ENCODE peak calls at places on chromosomes 1 and 21, in eight cellular contexts. D is left lung, J is lung, L is SK-N-SH, A is uterus, B is psoas muscle, H is adrenal gland, C is tibial artery. I is an unnamed sample. For H3K4me1, the result is how much of the 10 kb centered on the place peaks cover.

GRCh38 chr1:84253891-84254290 is 47.6 kb upstream of the SAMD13 start:
- DNase-seq in D (peak), J (peak), L (no peak), A (no peak), B (peak), H (peak), C (peak), I (peak)

GRCh38 chr1:71093938-71094337 is 13.1 kb upstream of the ZRANB2 start:
- DNase-seq in D (no peak), J (no peak), L (peak), A (no peak), B (no peak), H (no peak), C (no peak), I (no peak)

GRCh38 chr1:162840256-162840839 is 20.6 kb downstream of the CCDC190 start:
- DNase-seq in D (no peak), J (no peak), L (no peak), A (no peak), B (no peak), H (no peak), C (no peak), I (no peak)

GRCh38 chr1:26666855-26667254 is 29.0 kb upstream of the ARID1A start:
- DNase-seq in D (no peak), J (no peak), L (no peak), A (no peak), B (no peak), H (no peak), C (no peak), I (no peak)

GRCh38 chr1:15598436-15598835 is 13.6 kb upstream of the AGMAT start:
- DNase-seq in D (no peak), J (no peak), L (no peak), A (no peak), B (no peak), H (no peak), C (no peak), I (no peak)

GRCh38 chr1:81158592-81158991 is 642.1 kb upstream of the ADGRL2 start:
- DNase-seq in D (no peak), J (no peak), L (peak), A (no peak), B (no peak), H (peak), C (no peak), I (peak)

GRCh38 chr1:222369991-222370910 is 177.7 kb downstream of the HHIPL2 start:
- DNase-seq in D (peak), J (no peak), L (no peak), A (no peak), B (no peak), H (no peak), C (no peak), I (peak)

GRCh38 chr1:42340093-42340492 is 5.1 kb upstream of the FOXJ3 start:
- DNase-seq in D (no peak), J (peak), L (no peak), A (no peak), B (no peak), H (no peak), C (no peak), I (peak)

GRCh38 chr1:18945401-18945849 is 11.1 kb downstream of the IFFO2 start:
- DNase-seq in D (no peak), J (no peak), L (no peak), A (peak), B (peak), H (peak), C (no peak), I (no peak)

GRCh38 chr1:151774540-151774939 is 11.2 kb upstream of the MRPL9 start:
- DNase-seq in D (no peak), J (no peak), L (no peak), A (no peak), B (no peak), H (no peak), C (no peak), I (no peak)

GRCh38 chr1:208731976-208732821 is 488.0 kb upstream of the PLXNA2 start:
- DNase-seq in D (no peak), J (no peak), L (peak), A (no peak), B (no peak), H (no peak), C (no peak), I (no peak)

GRCh38 chr1:232891656-232892317 is 58.6 kb upstream of the NTPCR start:
- DNase-seq in D (no peak), J (no peak), L (no peak), A (no peak), B (no peak), H (no peak), C (no peak), I (no peak)

GRCh38 chr1:211944733-211945500 is 90.4 kb downstream of the INTS7 start:
- DNase-seq in D (no peak), J (no peak), L (no peak), A (no peak), B (no peak), H (peak), C (no peak), I (no peak)

GRCh38 chr1:219537182-219537581 is 75.7 kb downstream of the ZC3H11B start:
- DNase-seq in D (no peak), J (no peak), L (peak), A (no peak), B (no peak), H (no peak), C (no peak), I (no peak)

GRCh38 chr21:31714741-31715365 is 17.1 kb downstream of the SCAF4 start:
- DNase-seq in D (no peak), J (no peak), L (no peak), A (no peak), B (no peak), H (no peak), C (no peak), I (no peak)

GRCh38 chr1:174740248-174740990 is 259.3 kb upstream of the CACYBP start:
- DNase-seq in D (no peak), J (no peak), L (no peak), A (no peak), B (no peak), H (no peak), C (no peak), I (no peak)

GRCh38 chr1:57770772-57771171 is 346.9 kb upstream of the DAB1 start:
- DNase-seq in D (no peak), J (no peak), L (no peak), A (no peak), B (no peak), H (no peak), C (no peak), I (no peak)

GRCh38 chr1:96515925-96516324 is 205.7 kb upstream of the PTBP2 start:
- DNase-seq in D (no peak), J (no peak), L (no peak), A (no peak), B (no peak), H (no peak), C (no peak), I (no peak)

GRCh38 chr1:16175610-16176553 is 20.0 kb upstream of the EPHA2 start:
- DNase-seq in D (peak), J (peak), L (peak), A (peak), B (peak), H (peak), C (peak), I (peak)

GRCh38 chr1:204463125-204464060 is 31.2 kb downstream of the PIK3C2B start:
- DNase-seq in D (no peak), J (no peak), L (peak), A (no peak), B (peak), H (no peak), C (no peak), I (no peak)

GRCh38 chr1:203178083-203178482 is 2.5 kb upstream of the MYBPH start:
- DNase-seq in D (no peak), J (no peak), L (no peak), A (no peak), B (no peak), H (no peak), C (peak), I (no peak)

GRCh38 chr1:240619901-240620621 is 8.1 kb upstream of the GREM2 start:
- DNase-seq in D (no peak), J (no peak), L (peak), A (no peak), B (no peak), H (peak), C (no peak), I (no peak)

GRCh38 chr1:27832762-27833161 is 2.2 kb downstream of the PPP1R8 start:
- DNase-seq in D (no peak), J (no peak), L (no peak), A (no peak), B (no peak), H (no peak), C (no peak), I (no peak)

GRCh38 chr1:61170328-61171238 is 88.2 kb downstream of the NFIA start:
- DNase-seq in D (no peak), J (no peak), L (no peak), A (no peak), B (no peak), H (peak), C (no peak), I (no peak)

GRCh38 chr1:227939791-227940771 is 7.7 kb downstream of the WNT9A start:
- DNase-seq in D (peak), J (no peak), L (no peak), A (no peak), B (no peak), H (no peak), C (peak), I (peak)

GRCh38 chr1:183454377-183454776 is 17.9 kb upstream of the SMG7 start:
- DNase-seq in D (no peak), J (no peak), L (no peak), A (no peak), B (no peak), H (no peak), C (no peak), I (no peak)

DNA sequence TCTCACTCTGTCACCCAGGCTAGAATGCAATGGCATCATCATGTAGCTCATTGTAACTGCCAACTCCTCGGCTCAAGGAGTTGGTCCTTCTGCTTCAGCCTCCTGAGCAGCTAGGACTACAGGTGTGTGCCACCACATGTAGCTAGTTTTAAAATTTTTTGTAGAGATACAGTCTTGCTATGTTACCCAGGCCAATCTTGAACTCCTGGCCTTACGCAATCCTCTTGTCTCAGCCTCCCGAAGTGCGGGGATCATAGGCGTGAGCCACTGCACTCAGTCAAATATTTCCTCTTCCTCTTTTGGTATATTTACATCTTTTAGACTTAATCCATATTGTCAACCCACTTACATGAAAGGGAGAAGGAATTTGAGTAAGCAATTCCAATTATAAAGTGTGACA is 121.1 kb downstream of the EVI5 start:
- DNase-seq in D (no peak), J (no peak), L (no peak), A (no peak), B (no peak), H (no peak), C (no peak), I (no peak)
- H3K4me1 ChIP-seq in D (under half), J (under half), L (under half), A (under half), B (under half), H (under half), C (under half), I (under half)

GRCh38 chr1:30755334-30755733 is 2.2 kb downstream of the LAPTM5 start:
- DNase-seq in D (no peak), J (no peak), L (no peak), A (no peak), B (no peak), H (no peak), C (no peak), I (no peak)

GRCh38 chr1:30755746-30756145 is 1.8 kb downstream of the LAPTM5 start:
- DNase-seq in D (no peak), J (no peak), L (no peak), A (no peak), B (no peak), H (no peak), C (no peak), I (no peak)

GRCh38 chr1:30756206-30756544 is 1.4 kb downstream of the LAPTM5 start:
- DNase-seq in D (no peak), J (no peak), L (no peak), A (no peak), B (no peak), H (no peak), C (no peak), I (no peak)

GRCh38 chr1:30753660-30754123 is 3.9 kb downstream of the LAPTM5 start:
- DNase-seq in D (no peak), J (no peak), L (no peak), A (no peak), B (no peak), H (no peak), C (no peak), I (no peak)

GRCh38 chr1:30754684-30755171 is 2.8 kb downstream of the LAPTM5 start:
- DNase-seq in D (no peak), J (no peak), L (no peak), A (no peak), B (no peak), H (no peak), C (no peak), I (no peak)
- H3K4me1 ChIP-seq in D (half or more), J (under half), L (under half), A (under half), B (under half), H (under half), C (under half), I (under half)

GRCh38 chr1:30537279-30537678 is 186.1 kb downstream of the MATN1 start:
- DNase-seq in D (no peak), J (no peak), L (no peak), A (no peak), B (no peak), H (no peak), C (no peak), I (no peak)
- H3K4me1 ChIP-seq in D (under half), J (under half), L (under half), A (under half), B (under half), H (under half), C (under half), I (under half)

GRCh38 chr1:77139389-77139788 is 79.8 kb downstream of the PIGK start:
- DNase-seq in D (no peak), J (no peak), L (no peak), A (no peak), B (no peak), H (no peak), C (no peak), I (no peak)

GRCh38 chr1:77133731-77134358 is 85.4 kb downstream of the PIGK start:
- DNase-seq in D (no peak), J (no peak), L (no peak), A (no peak), B (no peak), H (no peak), C (no peak), I (no peak)

GRCh38 chr1:77134359-77134758 is 84.9 kb downstream of the PIGK start:
- DNase-seq in D (no peak), J (no peak), L (no peak), A (no peak), B (no peak), H (peak), C (no peak), I (no peak)
- H3K4me1 ChIP-seq in D (under half), J (under half), L (under half), A (under half), B (under half), H (under half), C (under half), I (under half)

GRCh38 chr1:59718989-59719360 is 95.8 kb upstream of the HOOK1 start:
- DNase-seq in D (peak), J (peak), L (no peak), A (no peak), B (peak), H (no peak), C (no peak), I (no peak)
- H3K4me1 ChIP-seq in D (under half), J (under half), L (under half), A (under half), B (under half), H (under half), C (under half), I (under half)

GRCh38 chr1:7063981-7064380 is 278.7 kb downstream of the CAMTA1 start:
- DNase-seq in D (no peak), J (no peak), L (no peak), A (no peak), B (no peak), H (no peak), C (peak), I (no peak)
- H3K4me1 ChIP-seq in D (under half), J (under half), L (under half), A (under half), B (under half), H (under half), C (under half), I (under half)

GRCh38 chr1:193185861-193186714 is at the start of gene B3GALT2:
- DNase-seq in D (no peak), J (no peak), L (peak), A (no peak), B (no peak), H (peak), C (no peak), I (peak)
- H3K4me1 ChIP-seq in D (half or more), J (under half), L (under half), A (under half), B (half or more), H (half or more), C (under half), I (under half)

DNA sequence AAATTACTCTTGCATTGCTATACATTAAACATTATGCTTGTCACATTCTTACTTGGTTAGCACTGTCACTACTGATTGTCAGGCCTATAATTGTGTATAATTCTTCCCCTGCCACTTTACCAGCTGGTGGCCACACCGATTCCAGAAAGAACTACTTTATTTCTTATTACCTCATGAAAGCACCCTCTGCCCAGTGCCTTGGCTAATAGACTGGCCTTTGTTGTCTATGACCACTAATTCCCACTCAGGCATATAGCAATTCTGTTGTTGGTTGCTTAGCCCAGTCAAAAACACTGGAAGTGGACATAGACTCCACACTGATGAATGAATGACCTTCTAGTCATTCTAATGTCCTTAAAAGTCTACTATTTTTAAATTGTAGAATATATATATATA is 35.6 kb downstream of the MRPL39 start:
- DNase-seq in D (no peak), J (no peak), L (no peak), A (no peak), B (no peak), H (no peak), C (no peak), I (no peak)
- H3K4me1 ChIP-seq in D (under half), J (under half), L (under half), A (under half), B (under half), H (under half), C (under half), I (under half)

DNA sequence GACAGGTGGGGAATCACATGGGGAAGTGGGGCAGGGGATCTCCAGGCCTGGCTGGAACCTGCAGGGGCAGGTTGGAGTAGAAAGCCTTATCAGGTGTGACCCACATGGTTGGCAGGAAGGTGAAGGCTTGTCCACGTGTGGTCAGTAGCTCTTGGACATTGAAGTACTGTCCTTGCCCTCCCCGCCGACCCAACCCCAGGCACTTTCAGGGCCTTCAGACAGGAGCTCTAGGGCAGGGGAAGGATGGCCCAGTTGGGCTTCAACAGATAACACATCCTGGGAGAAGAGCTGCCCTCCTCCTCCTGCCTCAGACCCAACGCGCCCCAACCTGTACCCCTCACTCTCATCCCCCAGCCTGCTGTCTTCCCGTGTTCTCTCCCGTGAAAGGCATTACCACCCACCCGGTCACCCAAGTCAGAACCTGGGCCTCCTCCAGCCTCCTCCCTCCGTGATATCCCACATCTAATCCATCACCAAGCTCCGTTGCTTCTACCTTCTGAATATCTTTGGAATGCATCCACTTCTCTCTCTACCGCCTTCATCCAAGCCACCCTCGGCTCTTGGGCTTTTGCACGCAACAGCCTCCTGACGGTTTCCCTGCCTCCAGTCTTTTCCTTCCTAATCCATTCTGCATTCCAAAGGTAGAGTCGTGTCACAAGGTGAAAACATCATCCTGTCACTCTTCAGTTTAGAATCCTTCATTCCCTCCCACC is 15.9 kb downstream of the PTPRF start:
- DNase-seq in D (peak), J (no peak), L (no peak), A (no peak), B (no peak), H (no peak), C (no peak), I (no peak)
- H3K4me1 ChIP-seq in D (under half), J (under half), L (under half), A (under half), B (under half), H (under half), C (half or more), I (under half)

GRCh38 chr1:8379513-8380186 is 61.7 kb downstream of the SLC45A1 start:
- DNase-seq in D (no peak), J (no peak), L (no peak), A (peak), B (no peak), H (no peak), C (peak), I (no peak)

GRCh38 chr1:8382051-8382505 is 64.2 kb downstream of the SLC45A1 start:
- DNase-seq in D (no peak), J (no peak), L (no peak), A (peak), B (no peak), H (no peak), C (peak), I (no peak)

GRCh38 chr1:8384088-8384487 is 66.2 kb downstream of the SLC45A1 start:
- DNase-seq in D (no peak), J (no peak), L (no peak), A (peak), B (no peak), H (no peak), C (peak), I (no peak)

GRCh38 chr1:8382608-8383525 is 65.0 kb downstream of the SLC45A1 start:
- DNase-seq in D (no peak), J (no peak), L (no peak), A (peak), B (no peak), H (no peak), C (peak), I (no peak)

DNA sequence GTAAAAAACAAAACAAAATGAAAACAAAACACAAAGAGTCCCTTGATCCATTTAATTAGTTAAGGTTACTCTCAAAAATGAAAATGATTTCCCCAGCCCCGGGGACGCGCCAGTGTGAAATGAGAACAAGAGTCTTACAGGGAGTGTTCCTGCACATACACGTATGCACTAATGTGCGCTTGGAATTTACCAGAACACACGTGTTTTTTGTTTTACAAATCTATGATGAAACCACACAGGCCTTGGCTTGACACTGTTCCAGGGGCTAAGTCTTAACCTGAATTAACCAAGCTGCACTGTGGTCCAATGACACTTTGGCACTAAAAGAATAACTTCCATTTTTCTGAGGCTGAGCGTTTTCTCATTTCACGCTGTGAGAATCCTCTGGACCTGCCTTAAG is 63.7 kb downstream of the SLC45A1 start:
- DNase-seq in D (no peak), J (no peak), L (no peak), A (peak), B (no peak), H (no peak), C (peak), I (no peak)
- H3K4me1 ChIP-seq in D (half or more), J (half or more), L (under half), A (under half), B (half or more), H (half or more), C (half or more), I (under half)

I was measured in SJSA1.